ENCODE peak calls at places on chromosomes 2 and 18, in five cellular contexts. E, V, U, M and L are unnamed samples. For H3K9me3 and H3K4me1, the result is how much of the 10 kb centered on the place peaks cover.

GRCh38 chr2:143150287-143150686 is 21.1 kb downstream of the ARHGAP15 start:
- DNase-seq in E (no peak), V (no peak), U (no peak), M (no peak), L (no peak)

GRCh38 chr2:241003830-241004564 is 5.6 kb downstream of the SNED1 start:
- DNase-seq in E (no peak), V (no peak), U (no peak), M (no peak), L (no peak)

GRCh38 chr2:230418341-230419016 is 2.5 kb downstream of the SP100 start:
- DNase-seq in E (no peak), V (no peak), U (no peak), M (no peak), L (no peak)

GRCh38 chr18:58287626-58288289 is 243.7 kb downstream of the NEDD4L start:
- DNase-seq in E (peak), V (no peak), U (no peak), M (no peak), L (no peak)

GRCh38 chr2:205403244-205403845 is 279.0 kb upstream of the NRP2 start:
- DNase-seq in E (no peak), V (peak), U (no peak), M (no peak), L (no peak)

GRCh38 chr2:85599468-85600234 is 2.8 kb downstream of the TMEM150A start:
- DNase-seq in E (no peak), V (no peak), U (peak), M (no peak), L (no peak)

GRCh38 chr18:22355598-22355997 is 62.1 kb downstream of the CTAGE1 start:
- DNase-seq in E (no peak), V (no peak), U (no peak), M (no peak), L (no peak)

GRCh38 chr18:48782381-48782841 is 168.4 kb downstream of the SMAD7 start:
- DNase-seq in E (no peak), V (no peak), U (no peak), M (peak), L (no peak)

GRCh38 chr2:127140543-127140942 is 33.6 kb upstream of the BIN1 start:
- DNase-seq in E (no peak), V (no peak), U (peak), M (no peak), L (no peak)

DNA sequence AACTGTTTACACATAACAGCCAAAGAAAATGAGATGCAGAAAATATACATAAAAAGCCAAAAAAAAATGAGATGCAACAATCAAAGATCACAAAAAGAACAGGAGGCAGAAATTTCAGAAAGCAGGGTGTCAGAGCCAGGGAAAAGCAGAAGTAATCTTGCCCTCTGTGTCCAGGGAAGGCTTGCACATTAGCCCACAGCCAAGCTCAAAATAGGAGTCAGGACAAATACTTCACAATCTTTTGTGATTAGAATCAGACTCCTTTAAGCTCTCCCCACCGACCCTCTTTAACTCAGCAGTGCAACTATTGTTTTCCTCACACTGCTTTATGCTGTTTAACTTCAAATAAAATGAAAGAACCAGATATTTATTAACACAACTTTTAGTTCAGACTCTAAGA is 34.6 kb downstream of the IAH1 start:
- DNase-seq in E (no peak), V (peak), U (no peak), M (no peak), L (no peak)
- H3K27ac ChIP-seq in E (no peak), V (peak), U (no peak), M (no peak), L (no peak)

GRCh38 chr2:185507703-185508102 is 230.9 kb upstream of the FSIP2 start:
- DNase-seq in E (no peak), V (no peak), U (no peak), M (no peak), L (no peak)
- H3K9me3 ChIP-seq in E (half or more), V (under half), U (under half), M (under half), L (under half)

GRCh38 chr2:64481665-64482064 is 27.7 kb downstream of the LGALSL start:
- DNase-seq in E (no peak), V (no peak), U (no peak), M (no peak), L (no peak)

GRCh38 chr2:64479259-64480198 is 25.6 kb downstream of the LGALSL start:
- DNase-seq in E (no peak), V (no peak), U (no peak), M (no peak), L (no peak)

GRCh38 chr2:64485302-64485701 is 31.3 kb downstream of the LGALSL start:
- DNase-seq in E (no peak), V (no peak), U (no peak), M (no peak), L (no peak)

GRCh38 chr2:64482765-64483504 is 29.0 kb downstream of the LGALSL start:
- DNase-seq in E (peak), V (peak), U (no peak), M (no peak), L (no peak)

GRCh38 chr2:64482243-64482642 is 28.3 kb downstream of the LGALSL start:
- DNase-seq in E (no peak), V (no peak), U (no peak), M (no peak), L (no peak)
- H3K4me1 ChIP-seq in E (under half), V (under half), U (under half), M (under half), L (under half)

GRCh38 chr2:18792226-18792629 is 202.9 kb upstream of the NT5C1B start:
- DNase-seq in E (no peak), V (no peak), U (no peak), M (no peak), L (no peak)

GRCh38 chr2:18790465-18791171 is 201.2 kb upstream of the NT5C1B start:
- DNase-seq in E (no peak), V (no peak), U (no peak), M (no peak), L (no peak)

GRCh38 chr2:18795881-18796280 is 206.5 kb upstream of the NT5C1B start:
- DNase-seq in E (no peak), V (no peak), U (no peak), M (no peak), L (no peak)

GRCh38 chr2:18791172-18791797 is 201.9 kb upstream of the NT5C1B start:
- DNase-seq in E (no peak), V (no peak), U (no peak), M (no peak), L (no peak)

DNA sequence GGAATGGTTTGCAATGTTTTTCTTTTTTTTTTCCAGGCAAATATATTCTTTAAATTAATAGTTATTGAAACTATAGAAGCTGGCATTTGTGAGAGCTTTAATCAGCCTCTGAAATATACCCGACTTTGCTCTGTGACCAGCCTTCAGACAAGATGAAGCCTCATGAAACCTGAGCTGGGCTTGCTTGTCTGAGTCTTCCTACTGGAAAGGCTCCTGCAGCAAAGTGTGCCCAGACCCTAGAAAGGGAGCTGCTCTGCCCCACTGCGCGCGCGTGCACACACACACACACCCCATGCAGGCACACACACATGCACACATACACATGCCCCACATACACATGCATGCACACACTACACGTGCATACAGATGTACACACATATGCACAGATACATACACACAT is 203.3 kb upstream of the NT5C1B start:
- DNase-seq in E (no peak), V (no peak), U (no peak), M (no peak), L (no peak)
- H3K27ac ChIP-seq in E (no peak), V (peak), U (no peak), M (no peak), L (no peak)

DNA sequence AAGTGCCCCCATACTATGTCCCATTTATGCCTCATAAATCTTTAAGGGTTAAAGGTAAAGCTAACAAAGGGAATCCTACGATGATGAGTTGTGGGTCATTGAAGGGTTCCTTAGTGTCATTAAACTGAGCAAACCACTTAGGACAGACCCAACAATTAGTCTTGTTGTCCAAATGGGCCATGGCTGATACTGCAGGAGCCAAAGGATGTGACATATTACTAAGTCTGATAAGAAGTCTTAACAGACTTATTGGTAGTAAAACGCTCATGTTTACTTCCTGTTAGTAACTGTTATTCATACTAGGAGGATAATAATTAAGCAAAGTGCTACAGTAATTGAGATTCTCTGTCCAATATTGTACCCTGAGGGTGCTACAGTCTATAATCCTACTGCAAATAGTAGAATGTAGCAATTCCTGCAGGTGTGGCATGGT is 96.8 kb downstream of the PTPN4 start:
- DNase-seq in E (no peak), V (no peak), U (no peak), M (no peak), L (no peak)
- H3K9me3 ChIP-seq in E (under half), V (under half), U (under half), M (under half), L (under half)

DNA sequence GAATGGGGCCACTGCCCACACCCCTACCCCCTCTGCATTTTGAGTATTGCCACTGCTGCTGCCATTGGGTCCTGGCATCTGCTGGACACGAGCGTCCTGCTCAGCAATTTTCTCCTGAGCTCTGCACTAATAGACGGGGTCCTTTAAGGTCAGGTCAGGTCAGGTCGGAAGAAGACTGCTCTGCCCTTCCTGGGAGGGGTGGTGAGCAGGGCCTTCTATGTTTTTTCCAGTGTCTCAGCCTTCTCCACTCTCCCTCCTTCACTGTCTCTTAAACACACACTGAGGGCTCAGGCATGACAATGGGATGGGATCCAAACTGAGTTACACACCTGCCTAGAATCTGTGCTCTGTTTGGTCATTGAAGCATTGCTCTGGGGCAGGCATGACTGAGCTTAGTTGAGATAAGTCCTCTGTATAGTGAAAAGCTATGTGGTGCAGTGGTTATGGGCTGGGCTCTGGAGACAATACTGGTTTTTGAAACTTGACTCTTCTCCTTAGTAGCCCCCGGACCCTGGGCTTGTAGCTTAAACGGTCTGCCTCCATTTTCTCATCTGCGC is 10.6 kb downstream of the MYO1B start:
- DNase-seq in E (no peak), V (no peak), U (no peak), M (no peak), L (no peak)
- H3K4me1 ChIP-seq in E (under half), V (under half), U (under half), M (under half), L (under half)

GRCh38 chr2:171615071-171615470 is 72.2 kb upstream of the DYNC1I2 start:
- DNase-seq in E (no peak), V (no peak), U (no peak), M (no peak), L (no peak)
- H3K27ac ChIP-seq in E (no peak), V (no peak), U (no peak), M (no peak), L (no peak)

DNA sequence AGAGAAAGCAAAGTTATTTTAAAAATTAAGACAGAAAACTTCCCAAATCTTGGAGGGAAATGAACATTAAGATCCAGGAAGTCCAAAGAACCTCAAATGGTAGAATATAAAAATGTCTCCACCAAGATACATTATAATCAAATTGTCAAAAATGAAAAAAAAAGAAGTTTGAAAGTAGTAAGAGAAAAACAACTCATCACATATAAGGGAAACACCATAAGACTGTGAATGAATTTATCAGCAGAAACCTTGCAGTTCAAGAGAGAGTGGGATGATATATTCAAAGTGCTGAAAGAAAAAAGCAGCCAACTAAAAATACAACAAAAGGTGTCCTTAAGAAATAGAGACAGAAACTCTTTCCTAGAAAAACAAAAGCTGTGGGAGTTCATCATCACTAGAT is 73.0 kb downstream of the L3MBTL4 start:
- DNase-seq in E (no peak), V (no peak), U (no peak), M (no peak), L (no peak)
- H3K9me3 ChIP-seq in E (under half), V (under half), U (under half), M (under half), L (under half)